ENCODE peak calls at places on chromosomes 13 and 19, in seven cellular contexts. One of them, this sample, is unnamed.

GRCh38 chr13:31385534-31385933 is 185.8 kb downstream of the B3GLCT start:
- DNase-seq in effector CD4-positive, alpha-beta T cell: no peak
- DNase-seq in C1 segment of cervical spinal cord: no peak
- DNase-seq in mesenchymal stem cell: no peak
- DNase-seq in dorsolateral prefrontal cortex: no peak
- DNase-seq in hippocampal formation: no peak
- DNase-seq in Caco-2: no peak
- DNase-seq in this sample: no peak

GRCh38 chr13:74132768-74133656 is 1.2 kb downstream of the KLF12 start:
- DNase-seq in effector CD4-positive, alpha-beta T cell: peak
- DNase-seq in mesenchymal stem cell: peak
- DNase-seq in dorsolateral prefrontal cortex: peak
- DNase-seq in hippocampal formation: peak
- DNase-seq in C1 segment of cervical spinal cord: peak
- DNase-seq in Caco-2: no peak
- DNase-seq in this sample: peak

GRCh38 chr19:33430674-33431277 is 57.3 kb downstream of the CEBPG start:
- DNase-seq in mesenchymal stem cell: peak
- DNase-seq in effector CD4-positive, alpha-beta T cell: peak
- DNase-seq in hippocampal formation: peak
- DNase-seq in C1 segment of cervical spinal cord: peak
- DNase-seq in dorsolateral prefrontal cortex: peak
- DNase-seq in Caco-2: peak
- DNase-seq in this sample: peak

GRCh38 chr13:60402022-60402421 is 5.0 kb downstream of the TDRD3 start:
- DNase-seq in dorsolateral prefrontal cortex: no peak
- DNase-seq in C1 segment of cervical spinal cord: no peak
- DNase-seq in hippocampal formation: no peak
- DNase-seq in mesenchymal stem cell: no peak
- DNase-seq in effector CD4-positive, alpha-beta T cell: no peak
- DNase-seq in Caco-2: no peak
- DNase-seq in this sample: no peak

GRCh38 chr13:71643466-71643865 is 223.5 kb downstream of the DACH1 start:
- DNase-seq in Caco-2: no peak
- DNase-seq in dorsolateral prefrontal cortex: no peak
- DNase-seq in effector CD4-positive, alpha-beta T cell: no peak
- DNase-seq in C1 segment of cervical spinal cord: no peak
- DNase-seq in hippocampal formation: no peak
- DNase-seq in mesenchymal stem cell: no peak
- DNase-seq in this sample: no peak

GRCh38 chr19:49106648-49107135 is 7.5 kb upstream of the LIN7B start:
- DNase-seq in Caco-2: peak
- DNase-seq in mesenchymal stem cell: peak
- DNase-seq in dorsolateral prefrontal cortex: peak
- DNase-seq in hippocampal formation: peak
- DNase-seq in C1 segment of cervical spinal cord: no peak
- DNase-seq in effector CD4-positive, alpha-beta T cell: peak
- DNase-seq in this sample: peak

GRCh38 chr13:110950356-110950755 is 35.5 kb upstream of the ANKRD10 start:
- DNase-seq in effector CD4-positive, alpha-beta T cell: no peak
- DNase-seq in C1 segment of cervical spinal cord: no peak
- DNase-seq in hippocampal formation: no peak
- DNase-seq in mesenchymal stem cell: no peak
- DNase-seq in dorsolateral prefrontal cortex: no peak
- DNase-seq in Caco-2: no peak
- DNase-seq in this sample: no peak

GRCh38 chr13:113423225-113424170 is 29.8 kb downstream of the ADPRHL1 start:
- DNase-seq in hippocampal formation: no peak
- DNase-seq in mesenchymal stem cell: no peak
- DNase-seq in Caco-2: no peak
- DNase-seq in C1 segment of cervical spinal cord: no peak
- DNase-seq in dorsolateral prefrontal cortex: no peak
- DNase-seq in effector CD4-positive, alpha-beta T cell: no peak
- DNase-seq in this sample: no peak

GRCh38 chr13:82772802-82773201 is 1109.5 kb downstream of the SLITRK1 start:
- DNase-seq in effector CD4-positive, alpha-beta T cell: no peak
- DNase-seq in hippocampal formation: no peak
- DNase-seq in mesenchymal stem cell: no peak
- DNase-seq in Caco-2: no peak
- DNase-seq in C1 segment of cervical spinal cord: no peak
- DNase-seq in dorsolateral prefrontal cortex: no peak
- DNase-seq in this sample: no peak

GRCh38 chr19:42268704-42269517 is at the start of gene CIC:
- DNase-seq in Caco-2: peak
- DNase-seq in dorsolateral prefrontal cortex: peak
- DNase-seq in C1 segment of cervical spinal cord: peak
- DNase-seq in mesenchymal stem cell: peak
- DNase-seq in effector CD4-positive, alpha-beta T cell: peak
- DNase-seq in hippocampal formation: peak
- DNase-seq in this sample: peak

GRCh38 chr19:47609885-47610545 is 1.1 kb downstream of the BICRA start:
- DNase-seq in mesenchymal stem cell: peak
- DNase-seq in Caco-2: peak
- DNase-seq in C1 segment of cervical spinal cord: no peak
- DNase-seq in hippocampal formation: peak
- DNase-seq in effector CD4-positive, alpha-beta T cell: peak
- DNase-seq in dorsolateral prefrontal cortex: peak
- DNase-seq in this sample: no peak

GRCh38 chr19:40607898-40608621 is 6.9 kb downstream of the LTBP4 start:
- DNase-seq in effector CD4-positive, alpha-beta T cell: no peak
- DNase-seq in Caco-2: no peak
- DNase-seq in mesenchymal stem cell: no peak
- DNase-seq in dorsolateral prefrontal cortex: no peak
- DNase-seq in hippocampal formation: no peak
- DNase-seq in C1 segment of cervical spinal cord: no peak
- DNase-seq in this sample: no peak

GRCh38 chr13:113343692-113343968 is 20.3 kb downstream of the GRTP1 start:
- DNase-seq in hippocampal formation: no peak
- DNase-seq in Caco-2: no peak
- DNase-seq in C1 segment of cervical spinal cord: no peak
- DNase-seq in dorsolateral prefrontal cortex: no peak
- DNase-seq in mesenchymal stem cell: no peak
- DNase-seq in effector CD4-positive, alpha-beta T cell: no peak
- DNase-seq in this sample: no peak